ENCODE peak calls at places on chromosomes 5 and 9, in nine cellular contexts. U is transverse colon, V is stomach, B is spleen, Q is sigmoid colon, Y is HCT116, J is prostate gland, X is breast epithelium, W is K562. C is an unnamed sample.

GRCh38 chr5:15533124-15533893 is 33.3 kb downstream of the FBXL7 start:
- DNase-seq in B (no peak), Q (no peak), U (no peak), V (no peak), Y (no peak), W (no peak), X (no peak), J (no peak), C (no peak)

GRCh38 chr5:124738751-124739559 is 7.5 kb downstream of the ZNF608 start:
- DNase-seq in V (no peak), W (no peak), J (no peak), Q (no peak), B (no peak), U (no peak), Y (no peak), X (no peak), C (no peak)

GRCh38 chr5:177494356-177495195 is 2.8 kb downstream of the PDLIM7 start:
- DNase-seq in X (no peak), U (peak; percentile 51), B (peak; percentile 90), Y (peak; percentile 49), V (peak; percentile 47), Q (peak; percentile 91), W (peak; percentile 60), J (no peak), C (no peak)

GRCh38 chr5:115366223-115366622 is 69.8 kb upstream of the CCDC112 start:
- DNase-seq in W (no peak), J (no peak), V (no peak), U (no peak), B (no peak), Y (no peak), Q (no peak), X (no peak), C (no peak)

GRCh38 chr5:2141254-2142000 is 258.7 kb upstream of the IRX4 start:
- DNase-seq in Y (no peak), W (no peak), X (peak; percentile 45), B (peak; percentile 70), J (no peak), Q (no peak), U (no peak), V (no peak), C (no peak)

GRCh38 chr5:77638763-77639451 is 394 bp upstream of the OTP start:
- DNase-seq in B (no peak), J (no peak), Y (no peak), V (no peak), W (no peak), X (no peak), Q (no peak), U (no peak), C (no peak)

GRCh38 chr5:1018596-1018995 is 10.0 kb downstream of the NKD2 start:
- DNase-seq in X (no peak), U (no peak), W (no peak), B (peak; percentile 66), Y (no peak), V (no peak), J (no peak), Q (peak; percentile 53), C (no peak)

GRCh38 chr9:135379540-135380267 is 99.9 kb upstream of the PPP1R26 start:
- DNase-seq in B (no peak), W (no peak), Y (no peak), V (no peak), Q (no peak), J (no peak), X (no peak), U (no peak), C (no peak)

GRCh38 chr9:36820392-36820861 is 213.6 kb downstream of the PAX5 start:
- DNase-seq in U (no peak), W (no peak), V (no peak), B (no peak), Y (no peak), J (no peak), X (no peak), Q (peak; percentile 40), C (no peak)

GRCh38 chr5:78908173-78908901 is 76.8 kb downstream of the ARSB start:
- DNase-seq in Q (no peak), B (no peak), Y (no peak), V (peak; percentile 65), J (no peak), W (no peak), X (no peak), U (peak; percentile 42), C (no peak)

GRCh38 chr5:154811653-154812465 is 38.5 kb downstream of the FAXDC2 start:
- DNase-seq in Y (peak; percentile 59), X (no peak), U (peak; percentile 62), W (peak; percentile 57), Q (peak; percentile 78), V (peak; percentile 65), J (peak; percentile 32), B (peak; percentile 86), C (peak; percentile 45)

GRCh38 chr9:12764150-12764549 is 10.7 kb upstream of the LURAP1L start:
- DNase-seq in J (no peak), Q (no peak), B (no peak), V (no peak), U (no peak), W (no peak), X (no peak), Y (no peak), C (no peak)

GRCh38 chr5:78720997-78721396 is 72.4 kb upstream of the LHFPL2 start:
- DNase-seq in X (no peak), V (no peak), B (no peak), U (no peak), Y (no peak), W (no peak), J (no peak), Q (no peak), C (no peak)

GRCh38 chr5:82106207-82106606 is 134.4 kb downstream of the ATG10 start:
- DNase-seq in V (no peak), U (no peak), Y (no peak), J (no peak), B (no peak), W (no peak), X (no peak), Q (no peak), C (no peak)

DNA sequence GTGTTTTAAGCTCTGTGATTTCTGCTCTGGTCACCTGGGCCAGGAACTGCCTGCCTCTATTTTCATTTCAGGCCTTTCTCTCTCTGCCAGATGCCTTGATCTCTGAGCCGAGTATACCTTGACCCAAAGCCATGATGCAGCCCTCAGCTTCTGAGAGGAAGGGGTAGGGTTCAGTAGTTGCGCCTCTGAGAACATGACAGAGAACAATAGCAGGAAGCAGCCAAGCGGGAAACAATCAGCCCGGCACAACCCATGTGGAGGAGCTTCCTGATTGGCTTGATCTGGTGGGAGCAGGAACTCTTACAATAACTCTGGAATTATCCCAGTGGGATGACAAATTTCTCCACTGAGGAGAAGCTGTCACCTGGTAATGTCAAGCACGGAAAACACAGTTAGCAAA is 127.4 kb downstream of the PALM2AKAP2 start:
- DNase-seq in Y (no peak), W (no peak), V (no peak), X (no peak), Q (no peak), J (no peak), B (no peak), U (peak; percentile 63), C (no peak)
- TF ChIP-seq POLR2A in Y (no peak), W (no peak), V (no peak), X (no peak), Q (no peak), J (no peak), B (no peak), U (no peak), C (peak; percentile 44)

DNA sequence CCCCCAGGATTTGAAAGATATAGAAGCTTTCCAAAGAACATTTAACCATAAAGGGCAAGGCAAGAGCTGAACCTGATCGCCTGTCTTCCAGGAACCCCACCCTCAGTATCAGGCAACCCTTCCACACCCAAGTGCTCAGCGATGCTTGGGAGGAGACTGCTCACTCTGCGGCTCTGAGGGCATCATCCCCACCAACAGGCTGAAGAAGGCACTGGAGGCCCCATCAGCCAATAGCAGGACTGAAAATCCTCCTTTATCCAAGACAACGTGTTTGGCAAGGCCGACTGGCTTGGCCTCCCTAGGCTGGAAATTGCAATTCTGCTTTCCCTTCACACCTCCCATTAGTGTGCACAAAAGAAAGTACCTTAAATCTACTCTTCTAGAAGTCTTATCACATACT is 1.4 kb upstream of the PPP2CA start:
- DNase-seq in Y (no peak), B (no peak), Q (peak; percentile 69), W (peak; percentile 39), U (peak; percentile 56), X (no peak), J (no peak), V (no peak), C (no peak)
- TF ChIP-seq POLR2AphosphoS5 in Y (no peak), B (no peak), Q (no peak), W (no peak), U (no peak), X (no peak), J (no peak), V (no peak), C (no peak)

DNA sequence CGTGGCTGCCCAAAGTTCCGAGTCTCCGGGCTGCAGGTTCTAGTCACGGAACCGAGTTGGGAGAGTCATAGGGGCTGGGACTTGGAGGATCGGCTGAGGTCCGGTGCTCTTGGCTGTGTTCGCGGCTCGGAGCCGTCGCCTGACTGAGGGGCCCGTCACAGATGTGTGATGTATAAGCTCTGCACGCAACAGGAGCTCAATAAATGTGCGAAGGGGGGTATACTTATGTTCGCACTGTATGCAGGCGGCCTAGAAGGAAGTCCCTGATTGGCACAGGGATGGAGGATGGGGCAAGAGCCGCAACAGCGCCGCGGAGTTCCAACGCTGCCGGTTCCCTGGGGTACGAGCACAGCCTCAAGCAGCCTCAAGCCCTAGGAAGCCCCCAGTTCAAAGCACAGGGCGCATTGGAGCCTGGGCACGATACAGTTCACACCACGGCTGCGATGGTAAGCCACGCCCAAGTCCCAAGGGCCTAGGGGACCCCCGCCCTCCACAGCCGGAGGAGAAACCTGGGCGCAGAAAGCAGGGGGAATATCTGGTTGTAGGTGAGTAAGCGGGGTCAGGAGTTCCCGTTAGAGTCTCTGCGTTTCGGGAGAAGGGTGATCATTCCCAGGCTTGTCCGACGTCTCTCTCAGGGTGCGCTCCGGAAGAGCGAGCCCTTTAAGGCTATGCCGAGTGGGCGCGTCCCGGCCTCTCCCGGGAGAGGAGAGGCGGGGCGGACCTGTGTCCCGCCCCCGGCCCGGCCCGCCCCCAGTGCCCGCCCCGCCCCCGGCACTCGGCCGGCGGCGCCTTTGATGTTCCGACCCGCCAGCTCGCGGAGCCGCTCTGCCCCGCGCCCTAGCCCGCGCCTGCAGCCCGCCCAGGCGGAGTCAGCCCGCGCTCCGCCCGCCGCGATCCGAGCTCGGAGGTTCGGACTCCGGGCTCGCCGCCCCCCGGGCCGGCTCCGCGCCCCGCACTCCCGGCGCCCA is at the start of gene TCF7:
- DNase-seq in Y (peak; percentile 50), V (peak; percentile 85), J (peak; percentile 74), Q (peak; percentile 86), X (peak; percentile 62), U (peak; percentile 86), W (peak; percentile 97), B (peak; percentile 94), C (peak; percentile 96)
- TF ChIP-seq POLR2A in Y (no peak), V (no peak), J (peak; percentile 48), Q (no peak), X (no peak), U (peak; percentile 34), W (peak; percentile 26), B (no peak), C (no peak)

DNA sequence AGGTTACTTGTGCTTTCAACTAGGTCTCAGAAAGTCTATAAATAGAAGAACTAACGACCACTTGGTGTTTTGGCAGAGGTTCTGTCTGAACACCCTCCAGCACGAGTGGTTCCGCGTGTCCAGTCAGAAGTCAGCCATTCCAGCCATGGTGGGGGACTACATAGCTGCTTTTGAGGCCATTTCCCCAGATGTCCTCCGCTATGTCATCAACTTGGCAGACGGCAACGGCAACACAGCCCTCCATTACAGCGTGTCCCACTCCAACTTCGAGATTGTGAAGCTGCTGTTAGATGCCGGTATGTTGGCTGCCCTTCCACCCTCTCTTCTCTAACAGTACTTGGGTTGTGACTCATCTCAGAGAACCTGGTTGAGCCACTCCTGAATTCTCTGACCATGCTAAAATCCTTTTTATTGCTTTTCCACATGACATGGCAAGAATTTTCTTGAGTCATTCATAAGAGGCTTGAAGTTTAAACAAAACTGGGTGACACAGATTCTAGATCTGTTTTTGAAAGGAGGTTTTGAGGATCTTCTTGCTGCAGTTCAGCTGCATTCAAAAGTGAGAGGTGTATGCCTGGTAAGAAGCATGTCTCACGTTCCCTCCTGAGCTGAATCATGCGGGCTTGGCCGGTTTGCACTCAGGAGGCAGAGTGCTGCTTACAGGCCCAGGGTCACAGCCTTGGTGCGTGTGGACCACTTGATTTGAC is 103.1 kb upstream of the DMRT1 start:
- DNase-seq in V (no peak), Y (peak; percentile 32), B (no peak), Q (peak; percentile 93), J (peak; percentile 64), X (no peak), W (no peak), U (peak; percentile 41), C (no peak)
- TF ChIP-seq POLR2AphosphoS5 in V (no peak), Y (no peak), B (no peak), Q (peak; percentile 46), J (peak; percentile 88), X (no peak), W (no peak), U (peak; percentile 67), C (no peak)